ENCODE peak calls at places on chromosome 5, in four cellular contexts. N is right cardiac atrium, D is tibial nerve, W is right atrium auricular region. B is an unnamed sample.

GRCh38 chr5:157593036-157593435 is 17.5 kb upstream of the ADAM19 start:
- DNase-seq in N (no peak), D (no peak), W (no peak), B (no peak)

GRCh38 chr5:175059687-175060194 is 335.4 kb downstream of the MSX2 start:
- DNase-seq in N (peak; percentile 74), D (no peak), W (no peak), B (no peak)

GRCh38 chr5:143113461-143113860 is 290.0 kb downstream of the NR3C1 start:
- DNase-seq in N (no peak), D (no peak), W (no peak), B (no peak)

GRCh38 chr5:154214236-154215106 is 23.9 kb downstream of the GALNT10 start:
- DNase-seq in N (no peak), D (no peak), W (no peak), B (no peak)

GRCh38 chr5:123090641-123091257 is 1.7 kb downstream of the PRDM6 start:
- DNase-seq in N (no peak), D (no peak), W (no peak), B (no peak)

GRCh38 chr5:180494510-180495181 is 467 bp downstream of the CNOT6 start:
- DNase-seq in N (peak; percentile 77), D (peak; percentile 26), W (peak; percentile 58), B (peak; percentile 8)

GRCh38 chr5:153987310-153987709 is 51.4 kb downstream of the FAM114A2 start:
- DNase-seq in N (no peak), D (no peak), W (no peak), B (no peak)

GRCh38 chr5:178387061-178387855 is 154.7 kb upstream of the PHYKPL start:
- DNase-seq in N (peak; percentile 31), D (no peak), W (no peak), B (no peak)

GRCh38 chr5:179265529-179266290 is 79.6 kb downstream of the ADAMTS2 start:
- DNase-seq in N (peak; percentile 97), D (peak; percentile 87), W (peak; percentile 97), B (peak; percentile 92)

DNA sequence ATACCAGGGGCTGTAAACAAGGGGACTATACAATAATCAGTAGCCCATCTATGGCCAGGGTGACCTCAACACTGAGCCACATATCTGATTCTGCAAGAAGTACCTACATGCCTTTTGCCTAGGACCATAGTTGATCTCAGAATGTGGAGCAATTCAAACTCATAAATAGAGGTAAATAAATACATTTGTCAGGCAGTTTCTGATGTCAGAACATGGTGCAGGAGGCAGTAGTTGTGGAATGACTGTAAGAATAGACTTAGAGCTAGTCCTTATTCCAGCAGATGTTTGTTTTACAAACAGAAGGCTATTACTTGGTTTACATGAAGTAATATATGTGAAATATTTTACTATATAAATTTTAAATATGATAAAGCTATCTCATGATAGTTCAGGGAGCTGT is 330.7 kb upstream of the DAB2 start:
- DNase-seq in N (no peak), D (no peak), W (no peak), B (no peak)
- H3K27ac ChIP-seq in N (no peak overlapping the region), D (no peak overlapping the region), W (no peak overlapping the region), B (no peak overlapping the region)

GRCh38 chr5:84119252-84119651 is 265.4 kb downstream of the EDIL3 start:
- DNase-seq in N (no peak), D (no peak), W (no peak), B (no peak)
- H3K4me3 ChIP-seq in N (no peak overlapping the region), D (no peak overlapping the region), W (no peak overlapping the region), B (no peak overlapping the region)

DNA sequence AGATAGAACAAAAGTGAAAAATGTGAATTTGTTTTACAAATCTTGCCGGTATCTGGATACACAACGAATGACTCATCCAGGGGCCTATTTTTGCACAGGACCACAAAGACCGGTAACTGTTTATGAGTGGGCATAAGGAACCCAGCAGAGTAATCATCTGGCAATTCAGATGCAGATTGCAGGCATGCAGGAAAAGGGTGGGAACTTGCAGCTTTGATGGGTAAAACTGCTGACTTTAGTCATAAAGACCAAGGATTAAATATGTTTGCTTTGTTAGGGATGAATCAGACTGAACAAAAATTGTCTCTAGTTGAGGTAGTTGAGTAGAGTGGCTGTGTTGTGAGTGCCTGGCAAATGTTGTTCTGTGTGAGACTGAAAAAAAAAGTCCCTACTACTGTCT is 309.6 kb upstream of the CCNH start:
- DNase-seq in N (no peak), D (no peak), W (no peak), B (no peak)
- H3K27ac ChIP-seq in N (no peak overlapping the region), D (no peak overlapping the region), W (no peak overlapping the region), B (no peak overlapping the region)

GRCh38 chr5:136082390-136083193 is 50.1 kb upstream of the SMAD5 start:
- DNase-seq in N (peak; percentile 88), D (peak; percentile 88), W (no peak), B (peak; percentile 48)

GRCh38 chr5:136079195-136079985 is 50.6 kb downstream of the TGFBI start:
- DNase-seq in N (peak; percentile 53), D (no peak), W (no peak), B (no peak)

GRCh38 chr5:136080483-136081180 is 51.8 kb downstream of the TGFBI start:
- DNase-seq in N (peak; percentile 95), D (peak; percentile 78), W (peak; percentile 92), B (peak; percentile 61)

GRCh38 chr5:136081192-136081591 is 51.5 kb upstream of the SMAD5 start:
- DNase-seq in N (no peak), D (no peak), W (no peak), B (no peak)

DNA sequence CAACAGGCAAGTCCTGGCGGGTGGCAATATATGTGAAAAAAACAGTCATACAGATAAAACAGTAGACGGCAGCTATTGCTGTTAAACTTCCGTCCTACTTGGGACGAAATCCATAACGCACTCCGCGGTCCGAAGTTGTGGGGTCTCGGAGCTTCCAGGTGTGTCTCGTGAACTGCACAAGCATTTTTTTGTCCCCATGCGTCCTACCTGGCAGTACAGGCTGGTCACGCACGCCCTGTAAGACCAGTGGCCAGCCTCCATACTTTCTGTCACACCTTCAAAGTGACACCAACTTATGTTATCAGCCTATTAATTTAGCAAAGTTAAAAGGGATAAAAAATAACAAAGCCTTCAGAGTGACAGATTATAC is 51.3 kb downstream of the TGFBI start:
- DNase-seq in N (no peak), D (no peak), W (no peak), B (no peak)
- H3K4me3 ChIP-seq in N (peak overlapping the region; percentile 11), D (peak overlapping the region; percentile 29), W (peak overlapping the region; percentile 45), B (peak overlapping the region; percentile 16)

GRCh38 chr5:133309981-133310630 is 258.3 kb downstream of the HSPA4 start:
- DNase-seq in N (no peak), D (no peak), W (no peak), B (no peak)

GRCh38 chr5:133309166-133309791 is 257.5 kb downstream of the HSPA4 start:
- DNase-seq in N (no peak), D (no peak), W (no peak), B (no peak)

GRCh38 chr5:133311171-133311570 is 259.4 kb downstream of the HSPA4 start:
- DNase-seq in N (no peak), D (no peak), W (no peak), B (no peak)

GRCh38 chr5:133304707-133305216 is 252.9 kb downstream of the HSPA4 start:
- DNase-seq in N (no peak), D (no peak), W (no peak), B (no peak)

DNA sequence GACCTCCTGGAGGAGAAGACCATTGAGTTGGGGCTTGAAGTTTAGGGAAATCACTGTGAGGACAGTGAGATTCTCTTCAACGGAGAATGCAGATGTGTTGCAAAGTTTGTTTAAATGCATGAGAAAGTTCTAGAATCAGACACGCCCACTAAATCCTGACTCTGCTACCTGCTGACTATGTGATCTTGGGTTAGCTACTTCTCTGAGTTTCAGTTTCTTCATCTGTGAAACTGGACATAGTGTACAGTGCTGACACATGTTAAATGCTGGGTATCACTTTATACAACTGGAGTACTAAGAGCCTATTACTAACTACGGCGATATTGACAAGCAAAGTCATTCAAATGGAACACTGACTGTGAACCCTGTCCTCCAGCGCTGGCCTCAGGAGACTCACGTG is 255.5 kb downstream of the HSPA4 start:
- DNase-seq in N (no peak), D (no peak), W (no peak), B (no peak)
- H3K27ac ChIP-seq in N (no peak overlapping the region), D (no peak overlapping the region), W (no peak overlapping the region), B (no peak overlapping the region)

DNA sequence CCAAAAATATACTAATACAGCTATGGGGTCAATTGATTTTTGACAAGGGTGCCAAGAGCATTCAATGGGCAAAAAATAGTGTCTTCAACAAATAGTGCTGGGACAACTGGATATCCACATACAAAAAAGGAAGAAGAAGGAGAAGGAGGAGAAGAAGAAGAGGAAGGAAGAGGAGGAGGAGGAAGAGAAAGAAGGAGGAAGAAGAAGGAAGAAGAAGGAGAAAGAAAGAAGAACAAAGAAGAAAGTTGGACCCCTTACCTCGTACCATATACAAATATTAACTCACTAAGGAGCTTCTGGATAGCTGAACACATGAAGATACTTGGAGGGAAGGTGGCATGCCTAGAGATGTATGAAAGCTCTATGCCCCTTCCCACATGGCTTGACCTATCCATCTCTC is 17.2 kb upstream of the DELE1 start:
- DNase-seq in N (no peak), D (no peak), W (no peak), B (no peak)
- H3K4me3 ChIP-seq in N (no peak overlapping the region), D (no peak overlapping the region), W (no peak overlapping the region), B (no peak overlapping the region)

GRCh38 chr5:120605325-120606079 is 141.4 kb downstream of the PRR16 start:
- DNase-seq in N (peak; percentile 26), D (no peak), W (no peak), B (no peak)
- H3K27ac ChIP-seq in N (no peak overlapping the region), D (no peak overlapping the region), W (no peak overlapping the region), B (no peak overlapping the region)

DNA sequence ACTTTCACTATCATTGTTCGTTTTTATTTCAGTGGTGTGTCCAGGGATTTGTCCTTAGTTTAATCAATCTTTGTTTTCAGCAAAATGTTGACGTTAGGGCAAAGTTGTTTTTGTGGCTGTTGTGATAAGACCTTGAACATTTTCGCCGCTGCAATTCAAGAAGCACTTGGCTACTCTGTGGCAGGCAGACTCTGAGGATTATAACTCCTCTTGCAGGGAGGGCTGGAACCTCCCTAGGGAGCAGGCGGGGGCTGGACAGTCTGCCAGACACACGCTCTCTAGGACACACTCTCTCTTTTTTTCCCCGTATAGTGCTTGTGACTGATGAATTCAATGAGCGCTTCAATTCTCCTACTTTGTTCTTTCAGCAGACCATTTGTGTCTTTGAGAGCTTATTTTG is 252.9 kb downstream of the FBXL7 start:
- DNase-seq in N (peak; percentile 88), D (no peak), W (no peak), B (peak; percentile 13)
- H3K4me3 ChIP-seq in N (peak overlapping the region; percentile 31), D (no peak overlapping the region), W (peak overlapping the region; percentile 15), B (no peak overlapping the region)

GRCh38 chr5:69115526-69115925 is 21.7 kb downstream of the SLC30A5 start:
- DNase-seq in N (no peak), D (no peak), W (no peak), B (no peak)

DNA sequence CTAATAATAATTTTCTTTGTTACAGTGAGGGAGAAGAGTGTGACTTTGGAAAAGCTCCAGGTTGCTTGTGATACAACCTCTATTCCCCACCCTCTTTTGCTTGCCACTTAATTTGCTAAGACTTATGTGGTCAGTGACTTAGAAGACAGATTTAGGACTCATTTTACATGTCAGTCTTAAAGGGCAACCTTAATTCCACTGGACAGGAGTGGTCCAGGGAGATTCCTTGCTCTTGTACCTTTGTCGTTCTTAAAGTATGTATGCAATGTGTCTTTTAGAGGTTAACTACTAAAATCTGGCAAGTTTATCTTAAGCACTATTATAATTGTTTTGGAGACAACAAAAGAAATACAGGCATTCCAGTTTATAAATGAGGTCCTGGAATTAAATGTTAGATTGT is 20.0 kb downstream of the SLC30A5 start:
- DNase-seq in N (no peak), D (no peak), W (no peak), B (no peak)
- H3K27ac ChIP-seq in N (no peak overlapping the region), D (no peak overlapping the region), W (no peak overlapping the region), B (no peak overlapping the region)

B was measured in gastrocnemius medialis.